ENCODE peak calls at places on chromosomes 13 and 19, in nine cellular contexts. V is mucosa of descending colon; K is left ventricle myocardium inferior; S is thoracic aorta; I is suprapubic skin; M is pancreas; J is testis; A is CD8-positive, alpha-beta T cell; N is dorsolateral prefrontal cortex. H is an unnamed sample.

GRCh38 chr19:19224852-19225494 is 13.2 kb downstream of the NCAN start:
- DNase-seq in V (peak; percentile 82), K (peak; percentile 54), S (no peak), I (no peak), M (peak; percentile 74), J (peak; percentile 65), A (peak; percentile 50), N (no peak), H (peak; percentile 57)

GRCh38 chr19:52786078-52786463 is 520 bp downstream of the ZNF600 start:
- DNase-seq in V (peak; percentile 55), K (no peak), S (no peak), I (no peak), M (peak; percentile 40), J (no peak), A (no peak), N (no peak), H (no peak)

GRCh38 chr19:11405846-11406643 is 13.1 kb downstream of the RGL3 start:
- DNase-seq in V (no peak), K (no peak), S (no peak), I (no peak), M (peak; percentile 15), J (no peak), A (no peak), N (no peak), H (no peak)

GRCh38 chr13:44052843-44053607 is 173.3 kb downstream of the LACC1 start:
- DNase-seq in V (no peak), K (peak; percentile 24), S (peak; percentile 7), I (no peak), M (no peak), J (peak; percentile 21), A (no peak), N (peak; percentile 42), H (no peak)

GRCh38 chr19:14434543-14435319 is 1.6 kb downstream of the PKN1 start:
- DNase-seq in V (peak; percentile 79), K (peak; percentile 68), S (peak; percentile 36), I (no peak), M (peak; percentile 46), J (peak; percentile 51), A (no peak), N (peak; percentile 44), H (no peak)

GRCh38 chr19:9914315-9915207 is 21.8 kb downstream of the OLFM2 start:
- DNase-seq in V (peak; percentile 74), K (peak; percentile 68), S (no peak), I (no peak), M (peak; percentile 83), J (peak; percentile 79), A (peak; percentile 69), N (peak; percentile 70), H (peak; percentile 56)

GRCh38 chr19:49451430-49452181 is at the start of gene PIH1D1:
- DNase-seq in V (peak; percentile 97), K (peak; percentile 96), S (peak; percentile 99), I (peak; percentile 98), M (peak; percentile 94), J (peak; percentile 100), A (peak; percentile 86), N (peak; percentile 94), H (peak; percentile 100)

GRCh38 chr19:23328211-23328610 is 67.1 kb downstream of the ZNF91 start:
- DNase-seq in V (no peak), K (no peak), S (no peak), I (no peak), M (no peak), J (no peak), A (no peak), N (no peak), H (no peak)

GRCh38 chr19:2212861-2213711 is 23.0 kb downstream of the PLEKHJ1 start:
- DNase-seq in V (peak; percentile 89), K (no peak), S (no peak), I (no peak), M (no peak), J (no peak), A (no peak), N (no peak), H (no peak)

GRCh38 chr13:90686438-90686837 is 661.0 kb upstream of the MIR17HG start:
- DNase-seq in V (no peak), K (no peak), S (no peak), I (no peak), M (no peak), J (no peak), A (no peak), N (no peak), H (no peak)

GRCh38 chr19:19627716-19628498 is at the start of gene LPAR2:
- DNase-seq in V (peak; percentile 87), K (no peak), S (no peak), I (no peak), M (peak; percentile 84), J (peak; percentile 87), A (peak; percentile 54), N (no peak), H (no peak)

GRCh38 chr19:10915511-10916091 is 12.8 kb downstream of the YIPF2 start:
- DNase-seq in V (no peak), K (no peak), S (no peak), I (peak; percentile 90), M (no peak), J (no peak), A (no peak), N (no peak), H (no peak)

GRCh38 chr19:2634228-2634951 is 68.1 kb downstream of the GNG7 start:
- DNase-seq in V (no peak), K (peak; percentile 70), S (peak; percentile 63), I (no peak), M (no peak), J (peak; percentile 78), A (no peak), N (no peak), H (no peak)

GRCh38 chr13:27182844-27183497 is 11.4 kb upstream of the USP12 start:
- DNase-seq in V (no peak), K (peak; percentile 58), S (peak; percentile 66), I (no peak), M (peak; percentile 59), J (no peak), A (no peak), N (no peak), H (no peak)

GRCh38 chr13:105827074-105827473 is 708.4 kb downstream of the EFNB2 start:
- DNase-seq in V (no peak), K (no peak), S (no peak), I (no peak), M (no peak), J (no peak), A (no peak), N (no peak), H (no peak)

GRCh38 chr19:36973021-36973843 is 57.1 kb downstream of the ZNF568 start:
- DNase-seq in V (peak; percentile 83), K (peak; percentile 87), S (peak; percentile 44), I (peak; percentile 89), M (peak; percentile 89), J (peak; percentile 90), A (peak; percentile 49), N (peak; percentile 89), H (no peak)
- H3K4me3 ChIP-seq in V (peak overlapping the region; percentile 23), K (peak overlapping the region; percentile 85), S (peak overlapping the region; percentile 88), I (peak overlapping the region; percentile 68), M (peak overlapping the region; percentile 63), J (peak overlapping the region; percentile 65), A (peak overlapping the region; percentile 100), N (peak overlapping the region; percentile 53), H (no peak overlapping the region)

DNA sequence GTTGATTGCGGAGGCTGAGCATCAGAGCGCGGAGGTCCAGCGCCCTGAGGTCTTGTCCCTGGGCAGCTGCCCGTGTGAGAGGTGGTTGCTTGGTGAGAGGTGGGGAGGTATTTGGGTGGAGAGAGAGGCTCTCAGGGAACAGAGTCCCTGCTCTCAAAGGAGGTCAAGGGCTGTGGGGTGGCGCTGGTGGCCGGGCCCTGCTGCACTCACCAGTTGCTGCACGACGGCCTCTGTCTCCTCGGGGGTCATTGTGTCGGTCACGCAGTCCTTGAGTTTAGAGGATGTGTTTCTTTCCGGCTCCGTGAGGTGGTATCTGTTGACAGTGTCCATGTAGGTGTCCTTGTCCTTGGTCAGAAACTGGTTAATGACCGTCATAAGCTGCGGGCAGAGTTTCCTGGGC is 95.5 kb downstream of the WTIP start:
- DNase-seq in V (no peak), K (no peak), S (no peak), I (no peak), M (no peak), J (no peak), A (no peak), N (no peak), H (no peak)
- H3K4me3 ChIP-seq in V (no peak overlapping the region), K (no peak overlapping the region), S (no peak overlapping the region), I (no peak overlapping the region), M (no peak overlapping the region), J (no peak overlapping the region), A (no peak overlapping the region), N (no peak overlapping the region), H (no peak overlapping the region)

DNA sequence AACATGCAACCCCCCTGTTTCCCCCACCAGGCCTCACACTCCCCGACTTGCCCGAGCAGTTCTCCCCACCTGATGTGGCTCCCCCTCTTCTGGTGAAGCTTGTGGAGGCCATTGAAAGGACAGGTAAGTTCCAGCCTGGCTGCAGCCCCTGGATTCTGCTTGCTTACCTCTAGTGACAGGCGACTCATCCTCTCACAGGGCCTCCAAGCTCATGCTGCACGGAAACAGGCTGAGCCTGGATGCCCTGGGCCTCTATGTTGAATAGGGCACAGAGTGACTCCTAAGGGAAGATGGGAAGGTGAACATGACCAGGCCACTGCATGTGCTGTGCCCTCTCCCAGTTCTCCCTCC is 7.5 kb downstream of the PIK3R2 start:
- DNase-seq in V (no peak), K (no peak), S (no peak), I (no peak), M (no peak), J (no peak), A (no peak), N (no peak), H (no peak)
- H3K4me3 ChIP-seq in V (no peak overlapping the region), K (peak overlapping the region; percentile 66), S (no peak overlapping the region), I (peak overlapping the region; percentile 57), M (peak overlapping the region; percentile 47), J (no peak overlapping the region), A (no peak overlapping the region), N (peak overlapping the region; percentile 49), H (no peak overlapping the region)

GRCh38 chr19:31283701-31284100 is 65.5 kb downstream of the TSHZ3 start:
- DNase-seq in V (no peak), K (no peak), S (no peak), I (no peak), M (no peak), J (no peak), A (no peak), N (no peak), H (no peak)

GRCh38 chr19:31284621-31285020 is 64.6 kb downstream of the TSHZ3 start:
- DNase-seq in V (no peak), K (no peak), S (no peak), I (no peak), M (no peak), J (no peak), A (no peak), N (no peak), H (no peak)

GRCh38 chr19:31289381-31289880 is 59.8 kb downstream of the TSHZ3 start:
- DNase-seq in V (no peak), K (no peak), S (no peak), I (no peak), M (no peak), J (no peak), A (no peak), N (no peak), H (no peak)

GRCh38 chr19:31285744-31286143 is 63.5 kb downstream of the TSHZ3 start:
- DNase-seq in V (no peak), K (no peak), S (no peak), I (no peak), M (no peak), J (peak; percentile 32), A (no peak), N (no peak), H (no peak)

DNA sequence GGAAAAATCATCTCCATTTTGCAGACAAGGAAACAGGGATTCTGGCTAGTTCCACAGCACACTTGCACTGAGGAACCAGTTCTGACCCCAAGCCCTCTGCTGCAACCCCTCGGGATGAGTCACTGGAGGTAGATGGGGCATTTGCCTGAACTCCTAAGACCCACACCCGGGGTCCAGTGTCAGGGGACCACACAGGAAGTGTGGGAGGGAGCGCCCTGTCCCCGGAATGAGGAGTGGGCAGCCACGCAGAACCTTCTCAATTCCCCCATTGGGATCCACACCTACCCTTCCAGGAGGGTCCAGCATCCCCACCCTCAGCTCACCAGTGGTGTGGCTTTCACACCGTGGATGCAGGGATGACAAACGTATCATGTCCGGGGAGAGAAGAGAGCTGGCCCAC is 62.7 kb downstream of the TSHZ3 start:
- DNase-seq in V (no peak), K (no peak), S (no peak), I (no peak), M (no peak), J (no peak), A (no peak), N (no peak), H (no peak)
- H3K4me3 ChIP-seq in V (no peak overlapping the region), K (no peak overlapping the region), S (no peak overlapping the region), I (no peak overlapping the region), M (no peak overlapping the region), J (no peak overlapping the region), A (no peak overlapping the region), N (no peak overlapping the region), H (no peak overlapping the region)

H was measured in Jurkat, Clone E6-1.